ENCODE peak calls at places on chromosomes 6 and 20, in nine cellular contexts. W, A, C, Z, F, K, I, X and U are unnamed samples.

GRCh38 chr6:108760158-108761050 is 87.8 kb upstream of the ARMC2 start:
- DNase-seq in A (no peak), X (no peak), K (no peak), C (no peak), F (no peak), Z (no peak), I (no peak), W (no peak), U (no peak)

GRCh38 chr6:33313709-33314514 is at the start of gene TAPBP:
- DNase-seq in W (peak), F (peak), C (peak), I (peak), X (peak), K (peak), Z (peak), A (peak), U (peak)

GRCh38 chr6:155142902-155143609 is 120.8 kb upstream of the CLDN20 start:
- DNase-seq in C (no peak), X (no peak), K (peak), I (no peak), W (no peak), A (no peak), Z (no peak), F (no peak), U (no peak)

GRCh38 chr6:139367810-139368321 is 6.6 kb downstream of the CITED2 start:
- DNase-seq in A (peak), F (no peak), X (peak), K (peak), C (no peak), W (no peak), I (no peak), Z (no peak), U (no peak)

GRCh38 chr6:26043389-26044139 is 43.7 kb upstream of the HFE start:
- DNase-seq in I (peak), K (peak), A (peak), X (no peak), W (peak), Z (peak), F (peak), C (peak), U (no peak)

GRCh38 chr6:34131326-34132081 is 14.4 kb downstream of the GRM4 start:
- DNase-seq in C (no peak), X (no peak), K (no peak), W (no peak), I (no peak), A (no peak), F (no peak), Z (no peak), U (no peak)

GRCh38 chr6:116398366-116399005 is 27.7 kb downstream of the DSE start:
- DNase-seq in Z (no peak), K (peak), A (no peak), X (no peak), F (no peak), C (no peak), W (no peak), I (no peak), U (no peak)

GRCh38 chr6:168045706-168046620 is 33.0 kb downstream of the FRMD1 start:
- DNase-seq in W (no peak), I (no peak), A (no peak), F (no peak), C (no peak), X (no peak), K (no peak), Z (no peak), U (no peak)

GRCh38 chr6:5582758-5583157 is 321.4 kb downstream of the FARS2 start:
- DNase-seq in X (no peak), I (no peak), K (no peak), Z (no peak), A (no peak), C (no peak), F (no peak), W (no peak), U (no peak)

GRCh38 chr20:19074828-19075516 is 137.5 kb upstream of the SLC24A3 start:
- DNase-seq in K (no peak), X (no peak), F (no peak), C (peak), I (no peak), A (no peak), W (no peak), Z (no peak), U (no peak)

GRCh38 chr20:60598528-60598927 is 640.3 kb downstream of the CDH26 start:
- DNase-seq in Z (no peak), X (no peak), A (no peak), K (no peak), F (no peak), C (no peak), I (no peak), W (no peak), U (no peak)

GRCh38 chr20:2349801-2350200 is 30.9 kb upstream of the TGM6 start:
- DNase-seq in I (no peak), A (no peak), Z (peak), X (no peak), W (no peak), F (no peak), C (no peak), K (no peak), U (no peak)

GRCh38 chr6:107569456-107569855 is 79.5 kb downstream of the SOBP start:
- DNase-seq in X (no peak), Z (no peak), K (no peak), F (no peak), C (no peak), A (no peak), I (no peak), W (no peak), U (no peak)

GRCh38 chr20:7015257-7015656 is 247.8 kb downstream of the BMP2 start:
- DNase-seq in W (no peak), A (no peak), K (no peak), Z (no peak), C (no peak), I (no peak), X (no peak), F (no peak), U (no peak)

GRCh38 chr20:51220293-51220706 is 197.4 kb upstream of the KCNG1 start:
- DNase-seq in K (peak), W (peak), Z (peak), A (peak), X (peak), I (peak), C (no peak), F (peak), U (peak)

GRCh38 chr20:18977441-18977840 is 163.9 kb downstream of the SCP2D1 start:
- DNase-seq in Z (no peak), K (no peak), C (no peak), A (no peak), W (no peak), I (no peak), F (no peak), X (no peak), U (no peak)

GRCh38 chr6:38671885-38672467 is 31.0 kb downstream of the GLO1 start:
- DNase-seq in K (peak), W (no peak), F (no peak), Z (peak), X (peak), C (no peak), A (peak), I (peak), U (peak)

GRCh38 chr20:12040261-12040660 is 122.6 kb downstream of the BTBD3 start:
- DNase-seq in C (no peak), K (no peak), A (no peak), X (no peak), F (no peak), I (no peak), Z (no peak), W (no peak), U (no peak)

GRCh38 chr20:13089950-13090469 is 81.2 kb downstream of the SPTLC3 start:
- DNase-seq in I (no peak), C (no peak), X (no peak), W (no peak), F (no peak), Z (peak), K (no peak), A (no peak), U (no peak)

GRCh38 chr6:54916858-54917257 is 70.3 kb downstream of the FAM83B start:
- DNase-seq in W (no peak), I (peak), C (no peak), A (no peak), Z (no peak), K (no peak), F (no peak), X (no peak), U (peak)

GRCh38 chr6:108872001-108872974 is 24.1 kb downstream of the ARMC2 start:
- DNase-seq in F (no peak), X (no peak), A (no peak), W (no peak), Z (no peak), C (no peak), K (no peak), I (no peak), U (no peak)

GRCh38 chr20:57619053-57619831 is 984 bp downstream of the ZBP1 start:
- DNase-seq in X (no peak), I (no peak), C (no peak), W (peak), A (no peak), F (no peak), Z (no peak), K (no peak), U (no peak)

GRCh38 chr6:66865771-66866170 is 1158.7 kb upstream of the EYS start:
- DNase-seq in C (no peak), I (no peak), W (no peak), F (no peak), Z (no peak), A (no peak), K (no peak), X (no peak), U (no peak)

GRCh38 chr6:139925894-139926641 is 551.6 kb upstream of the CITED2 start:
- DNase-seq in A (peak), I (no peak), Z (peak), K (no peak), X (no peak), C (no peak), W (no peak), F (peak), U (no peak)

GRCh38 chr20:17533396-17533795 is 2.2 kb upstream of the BFSP1 start:
- DNase-seq in I (peak), W (no peak), A (peak), F (no peak), Z (peak), K (peak), C (no peak), X (peak), U (no peak)

GRCh38 chr6:18579869-18580268 is 192.7 kb downstream of the RNF144B start:
- DNase-seq in Z (no peak), C (no peak), W (no peak), I (no peak), A (no peak), X (no peak), F (no peak), K (no peak), U (no peak)

GRCh38 chr20:35702824-35703695 is 3.9 kb downstream of the ROMO1 start:
- DNase-seq in Z (no peak), X (no peak), F (peak), A (no peak), W (no peak), K (no peak), I (no peak), C (no peak), U (no peak)

GRCh38 chr6:37501632-37502466 is 2.2 kb upstream of the CCDC167 start:
- DNase-seq in W (no peak), A (no peak), Z (no peak), C (no peak), X (peak), F (no peak), I (no peak), K (no peak), U (no peak)

GRCh38 chr6:2909718-2910117 is 6.6 kb upstream of the SERPINB9 start:
- DNase-seq in W (no peak), X (peak), C (peak), Z (no peak), I (no peak), F (no peak), K (peak), A (no peak), U (no peak)

GRCh38 chr6:77812304-77812703 is 159.5 kb downstream of the MEI4 start:
- DNase-seq in C (no peak), X (no peak), W (no peak), A (no peak), Z (no peak), F (no peak), K (no peak), I (no peak), U (no peak)

GRCh38 chr6:154868143-154868594 is 126.9 kb upstream of the TIAM2 start:
- DNase-seq in F (no peak), W (no peak), X (peak), Z (peak), I (peak), K (peak), C (no peak), A (peak), U (no peak)

GRCh38 chr6:145428656-145429173 is 306.6 kb downstream of the EPM2A start:
- DNase-seq in Z (no peak), A (no peak), X (no peak), W (no peak), C (no peak), F (no peak), I (no peak), K (no peak), U (no peak)

GRCh38 chr20:41045680-41046079 is 17.1 kb downstream of the TOP1 start:
- DNase-seq in I (no peak), K (no peak), X (peak), A (peak), F (no peak), C (no peak), W (no peak), Z (no peak), U (no peak)

GRCh38 chr6:88164061-88164460 is 2.1 kb downstream of the CNR1 start:
- DNase-seq in C (no peak), A (no peak), F (no peak), K (no peak), I (no peak), X (no peak), W (no peak), Z (no peak), U (no peak)

GRCh38 chr6:82270791-82271392 is 23.3 kb upstream of the IBTK start:
- DNase-seq in A (peak), W (no peak), X (peak), Z (peak), I (peak), F (no peak), C (no peak), K (peak), U (peak)

GRCh38 chr6:36118550-36119107 is 11.7 kb upstream of the MAPK13 start:
- DNase-seq in F (no peak), W (peak), I (no peak), X (peak), Z (peak), K (no peak), A (peak), C (peak), U (no peak)

DNA sequence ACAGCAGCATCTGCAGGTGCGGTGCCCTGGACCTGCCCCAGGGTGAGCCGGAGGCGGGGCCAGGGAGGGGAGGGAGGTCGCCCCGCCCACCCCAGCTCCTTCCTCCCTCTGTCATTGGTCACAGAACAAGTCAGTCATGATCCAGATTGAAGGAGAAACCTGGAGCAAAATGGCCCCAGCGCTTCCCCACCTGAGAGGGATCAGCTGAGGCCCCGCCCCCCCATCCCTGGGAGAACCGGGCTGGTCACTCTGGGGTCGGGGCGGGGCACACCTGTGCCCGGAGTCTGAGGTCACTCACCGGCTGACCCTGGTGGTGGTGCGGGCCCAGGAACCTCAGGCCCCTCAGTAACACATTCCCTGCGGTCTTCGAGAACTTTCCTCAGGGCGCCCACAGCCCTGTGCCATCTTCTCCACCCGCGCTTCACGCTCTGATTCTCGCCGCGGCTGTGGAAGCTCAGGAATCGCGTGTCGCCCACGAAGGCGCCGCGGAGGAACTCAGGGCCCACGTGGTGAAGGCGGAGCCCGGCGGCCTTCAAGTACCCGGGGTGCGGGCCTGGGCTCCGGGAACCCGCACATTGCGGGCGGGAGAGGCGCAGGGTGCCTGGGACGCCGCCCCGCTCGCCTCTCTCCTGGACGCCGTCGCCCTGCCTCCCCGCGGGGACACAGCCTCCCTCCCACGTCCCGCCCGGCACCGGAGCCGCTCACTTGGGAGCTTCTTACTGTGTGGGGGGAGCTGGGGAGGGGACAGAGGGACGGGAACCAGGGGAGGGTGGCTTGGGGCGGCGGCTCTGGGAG is 36.4 kb upstream of the HLA-C start:
- DNase-seq in F (no peak), C (peak), I (no peak), A (peak), W (peak), X (peak), Z (no peak), K (no peak), U (no peak)
- TF ChIP-seq POLR2A in F (no peak), C (no peak), I (no peak), A (no peak), W (no peak), X (no peak), Z (no peak), K (no peak), U (no peak)

DNA sequence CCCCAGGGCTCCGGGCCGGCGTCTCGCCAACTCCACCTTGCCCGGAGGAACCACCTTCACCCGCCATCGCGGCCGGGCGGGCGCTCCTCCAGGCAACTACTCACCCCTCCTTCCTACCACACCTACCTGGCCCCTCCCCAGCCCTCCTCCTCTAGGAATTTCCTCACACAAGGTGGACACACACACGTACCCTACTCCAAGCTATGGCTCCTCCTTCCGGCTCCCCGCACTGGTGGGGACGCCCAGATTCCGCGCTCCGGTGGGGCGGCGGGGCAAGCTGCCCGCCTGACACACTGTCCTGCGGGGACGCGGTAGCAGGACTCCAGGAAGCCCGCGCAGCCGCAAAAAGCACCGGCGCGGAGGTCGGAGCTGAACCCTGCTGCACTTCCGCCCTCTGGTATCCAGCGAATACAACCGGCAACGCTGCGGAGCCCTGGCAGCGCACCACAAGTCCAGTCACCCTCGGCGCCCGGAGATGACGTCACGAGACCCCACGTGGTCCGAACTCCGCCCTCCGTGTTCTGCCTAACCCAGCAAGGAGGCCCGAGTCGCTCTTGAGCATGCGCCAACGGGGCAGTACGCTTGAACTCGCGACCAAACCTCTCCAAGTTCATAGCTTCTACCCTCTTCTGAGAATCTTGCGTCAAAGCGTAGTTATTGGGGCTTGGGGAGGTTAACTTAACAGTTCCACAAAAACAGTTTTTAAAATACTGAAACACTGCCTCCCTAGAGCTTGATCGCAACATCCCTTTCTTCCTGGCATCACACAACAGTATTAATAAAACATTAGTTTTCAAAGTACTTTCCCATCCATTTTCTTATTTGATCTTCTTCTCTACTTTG is at the start of gene ATG5:
- DNase-seq in A (peak), K (peak), X (peak), C (peak), W (peak), Z (peak), F (peak), I (peak), U (peak)
- TF ChIP-seq POLR2A in A (peak), K (peak), X (peak), C (peak), W (no peak), Z (peak), F (peak), I (peak), U (peak)

GRCh38 chr6:53651764-53652401 is 13.7 kb downstream of the KLHL31 start:
- DNase-seq in A (peak), X (no peak), I (peak), W (peak), K (peak), Z (peak), C (peak), F (peak), U (no peak)
- TF ChIP-seq POLR2A in A (peak), X (no peak), I (peak), W (no peak), K (no peak), Z (peak), C (no peak), F (peak), U (peak)

GRCh38 chr20:62135573-62136266 is 7.5 kb downstream of the PSMA7 start:
- DNase-seq in F (no peak), X (no peak), Z (no peak), K (no peak), C (no peak), I (no peak), A (no peak), W (no peak), U (no peak)
- TF ChIP-seq POLR2A in F (no peak), X (peak), Z (peak), K (no peak), C (no peak), I (no peak), A (peak), W (no peak), U (no peak)

DNA sequence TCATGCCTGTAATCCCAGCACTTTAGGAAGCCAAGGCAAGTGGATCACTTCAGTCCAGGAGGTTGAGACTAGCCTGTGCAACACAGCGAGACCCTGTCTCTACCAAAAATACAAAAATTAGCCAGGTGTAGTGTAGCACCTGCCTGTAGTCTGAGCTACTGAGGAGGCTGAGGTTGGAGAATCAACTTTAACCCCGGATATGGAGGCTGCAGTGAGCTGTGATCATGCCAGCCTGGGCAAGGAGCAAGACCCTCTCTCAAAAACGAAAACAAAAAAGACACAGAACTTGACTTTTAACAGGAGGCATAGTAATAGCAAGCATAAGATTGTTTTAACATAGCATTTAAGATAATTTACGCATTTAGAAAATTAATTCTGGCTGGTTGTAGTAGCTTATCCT is 32.5 kb downstream of the MYB start:
- DNase-seq in A (no peak), X (no peak), K (no peak), I (no peak), F (no peak), C (no peak), W (no peak), Z (no peak), U (no peak)
- TF ChIP-seq POLR2A in A (no peak), X (peak), K (no peak), I (no peak), F (no peak), C (no peak), W (no peak), Z (no peak), U (no peak)